ENCODE peak calls at places on chromosomes 7 and 10, in ten cellular contexts. D, G, R, J, A, C, Y, W, X and O are unnamed samples.

GRCh38 chr7:85479918-85480658 is 293.2 kb upstream of the SEMA3D start:
- DNase-seq in R (no peak), G (no peak), W (no peak), C (no peak), J (no peak), D (no peak), X (peak), A (peak), Y (no peak), O (no peak)

GRCh38 chr10:10942441-10942840 is 75.2 kb upstream of the CELF2 start:
- DNase-seq in C (no peak), X (no peak), R (no peak), D (no peak), A (peak), J (no peak), W (no peak), G (no peak), Y (no peak), O (no peak)

GRCh38 chr10:48634198-48634983 is 29.5 kb upstream of the ARHGAP22 start:
- DNase-seq in D (no peak), W (no peak), G (no peak), A (no peak), R (peak), X (peak), Y (no peak), J (no peak), C (no peak), O (no peak)

GRCh38 chr7:117871778-117872538 is 1.3 kb downstream of the CTTNBP2 start:
- DNase-seq in A (peak), Y (peak), R (no peak), X (no peak), C (no peak), W (no peak), G (no peak), D (peak), J (no peak), O (no peak)

GRCh38 chr10:50600286-50600685 is 23.5 kb downstream of the SGMS1 start:
- DNase-seq in R (no peak), G (no peak), C (no peak), W (peak), X (no peak), A (no peak), J (no peak), Y (no peak), D (peak), O (no peak)

GRCh38 chr10:81027223-81027622 is 489.5 kb downstream of the SH2D4B start:
- DNase-seq in G (no peak), Y (no peak), R (no peak), A (peak), D (no peak), X (no peak), J (no peak), C (no peak), W (no peak), O (no peak)

GRCh38 chr10:97522937-97523336 is 24.2 kb downstream of the UBTD1 start:
- DNase-seq in C (no peak), A (no peak), G (no peak), W (no peak), R (no peak), X (no peak), Y (no peak), J (no peak), D (peak), O (no peak)

GRCh38 chr7:4725014-4725951 is 43.2 kb downstream of the FOXK1 start:
- DNase-seq in A (no peak), R (peak), C (peak), D (no peak), G (peak), J (peak), Y (peak), X (peak), W (no peak), O (peak)

GRCh38 chr7:94109556-94109955 is 105.4 kb upstream of the BET1 start:
- DNase-seq in A (no peak), J (no peak), D (no peak), G (no peak), C (no peak), W (no peak), Y (no peak), X (no peak), R (no peak), O (no peak)

GRCh38 chr10:93777092-93777491 is 19.4 kb downstream of the LGI1 start:
- DNase-seq in C (no peak), X (no peak), J (no peak), W (no peak), G (no peak), A (no peak), R (no peak), Y (no peak), D (no peak), O (no peak)

GRCh38 chr10:117374506-117375359 is 507 bp downstream of the PDZD8 start:
- DNase-seq in C (peak), D (peak), G (no peak), W (no peak), X (peak), Y (peak), J (peak), R (peak), A (peak), O (peak)

GRCh38 chr7:106626376-106627293 is 34.3 kb downstream of the CCDC71L start:
- DNase-seq in J (no peak), C (no peak), D (peak), Y (no peak), W (no peak), A (peak), X (no peak), G (no peak), R (peak), O (no peak)

GRCh38 chr10:78846770-78847169 is 222.0 kb upstream of the ZMIZ1 start:
- DNase-seq in C (no peak), A (no peak), W (peak), J (no peak), G (no peak), D (no peak), R (no peak), Y (peak), X (no peak), O (no peak)

GRCh38 chr7:102891693-102892261 is 21.0 kb upstream of the LRRC17 start:
- DNase-seq in D (no peak), W (no peak), C (no peak), J (no peak), A (peak), G (no peak), X (peak), R (peak), Y (peak), O (peak)

GRCh38 chr10:70672993-70673928 is 955 bp downstream of the ADAMTS14 start:
- DNase-seq in J (no peak), R (no peak), W (no peak), X (peak), G (no peak), Y (no peak), C (no peak), D (no peak), A (peak), O (no peak)

GRCh38 chr7:151485006-151485732 is 34.5 kb downstream of the RHEB start:
- DNase-seq in A (peak), R (no peak), J (no peak), C (no peak), G (no peak), D (no peak), W (no peak), X (peak), Y (no peak), O (no peak)

GRCh38 chr10:122034149-122034756 is 45.3 kb downstream of the TACC2 start:
- DNase-seq in Y (no peak), J (no peak), W (no peak), D (no peak), R (peak), C (no peak), G (no peak), A (peak), X (peak), O (no peak)

GRCh38 chr7:135743907-135744789 is 4.5 kb downstream of the FAM180A start:
- DNase-seq in Y (peak), A (no peak), G (no peak), W (no peak), J (no peak), R (no peak), D (no peak), C (no peak), X (peak), O (no peak)